ENCODE peak calls at places on chromosome 21, in six cellular contexts. I, U, S, L, C and T are unnamed samples.
A peak's percentile ranks its signal among the peaks of the same experiment; 100 is the strongest.

GRCh38 chr21:45576838-45577737 is 34.8 kb upstream of the SLC19A1 start:
- DNase-seq in C (no peak), I (peak; percentile 35), U (no peak), L (peak; percentile 31), S (no peak), T (peak; percentile 13)

GRCh38 chr21:34276711-34277425 is 86.9 kb upstream of the KCNE2 start:
- DNase-seq in L (no peak), U (no peak), C (no peak), S (no peak), I (no peak), T (no peak)

GRCh38 chr21:43733529-43734071 is 14.7 kb downstream of the PDXK start:
- DNase-seq in L (no peak), C (no peak), I (no peak), U (no peak), S (no peak), T (no peak)

GRCh38 chr21:45523411-45524101 is 18.7 kb downstream of the SLC19A1 start:
- DNase-seq in U (no peak), I (peak; percentile 34), L (no peak), S (no peak), C (peak; percentile 0), T (no peak)

GRCh38 chr21:33967086-33967571 is 51.5 kb upstream of the ATP5PO start:
- DNase-seq in U (no peak), I (no peak), C (no peak), L (no peak), S (no peak), T (no peak)

GRCh38 chr21:43588957-43589356 is 70.3 kb downstream of the HSF2BP start:
- DNase-seq in C (no peak), L (no peak), S (no peak), U (no peak), I (no peak), T (no peak)

GRCh38 chr21:34812510-34813265 is 143.9 kb downstream of the CLIC6 start:
- DNase-seq in U (no peak), L (no peak), C (no peak), I (no peak), S (no peak), T (no peak)

GRCh38 chr21:45767071-45768006 is 123.8 kb downstream of the PCBP3 start:
- DNase-seq in U (no peak), C (no peak), L (no peak), I (no peak), S (no peak), T (no peak)

GRCh38 chr21:39660191-39660590 is 47.5 kb downstream of the B3GALT5 start:
- DNase-seq in I (peak; percentile 17), S (no peak), C (no peak), L (no peak), U (no peak), T (no peak)

GRCh38 chr21:45296638-45297037 is 8.9 kb upstream of the POFUT2 start:
- DNase-seq in U (no peak), L (no peak), I (no peak), S (no peak), C (no peak), T (no peak)

GRCh38 chr21:24594082-24594481 is 1013.2 kb downstream of the MRPL39 start:
- DNase-seq in C (no peak), U (no peak), I (peak; percentile 54), S (no peak), L (no peak), T (no peak)

GRCh38 chr21:31354604-31355443 is 10.8 kb upstream of the TIAM1 start:
- DNase-seq in U (no peak), C (no peak), L (no peak), S (peak; percentile 81), I (no peak), T (peak; percentile 31)

GRCh38 chr21:46000731-46001641 is 19.4 kb downstream of the COL6A1 start:
- DNase-seq in I (peak; percentile 54), C (peak; percentile 9), L (peak; percentile 34), U (no peak), S (peak; percentile 11), T (no peak)

GRCh38 chr21:25938673-25939395 is 204.1 kb downstream of the GABPA start:
- DNase-seq in L (no peak), S (no peak), U (no peak), C (no peak), I (no peak), T (no peak)

GRCh38 chr21:38171723-38172344 is 85.0 kb upstream of the KCNJ15 start:
- DNase-seq in U (peak; percentile 72), I (peak; percentile 91), L (no peak), C (peak; percentile 62), S (no peak), T (no peak)

GRCh38 chr21:38170283-38170682 is 86.5 kb upstream of the KCNJ15 start:
- DNase-seq in U (peak; percentile 59), I (peak; percentile 84), C (peak; percentile 23), S (no peak), L (no peak), T (no peak)

GRCh38 chr21:38167345-38167744 is 89.4 kb upstream of the KCNJ15 start:
- DNase-seq in I (no peak), S (no peak), C (no peak), L (no peak), U (no peak), T (no peak)

GRCh38 chr21:38175321-38175720 is 81.5 kb upstream of the KCNJ15 start:
- DNase-seq in L (no peak), S (no peak), I (no peak), C (no peak), U (no peak), T (no peak)

DNA sequence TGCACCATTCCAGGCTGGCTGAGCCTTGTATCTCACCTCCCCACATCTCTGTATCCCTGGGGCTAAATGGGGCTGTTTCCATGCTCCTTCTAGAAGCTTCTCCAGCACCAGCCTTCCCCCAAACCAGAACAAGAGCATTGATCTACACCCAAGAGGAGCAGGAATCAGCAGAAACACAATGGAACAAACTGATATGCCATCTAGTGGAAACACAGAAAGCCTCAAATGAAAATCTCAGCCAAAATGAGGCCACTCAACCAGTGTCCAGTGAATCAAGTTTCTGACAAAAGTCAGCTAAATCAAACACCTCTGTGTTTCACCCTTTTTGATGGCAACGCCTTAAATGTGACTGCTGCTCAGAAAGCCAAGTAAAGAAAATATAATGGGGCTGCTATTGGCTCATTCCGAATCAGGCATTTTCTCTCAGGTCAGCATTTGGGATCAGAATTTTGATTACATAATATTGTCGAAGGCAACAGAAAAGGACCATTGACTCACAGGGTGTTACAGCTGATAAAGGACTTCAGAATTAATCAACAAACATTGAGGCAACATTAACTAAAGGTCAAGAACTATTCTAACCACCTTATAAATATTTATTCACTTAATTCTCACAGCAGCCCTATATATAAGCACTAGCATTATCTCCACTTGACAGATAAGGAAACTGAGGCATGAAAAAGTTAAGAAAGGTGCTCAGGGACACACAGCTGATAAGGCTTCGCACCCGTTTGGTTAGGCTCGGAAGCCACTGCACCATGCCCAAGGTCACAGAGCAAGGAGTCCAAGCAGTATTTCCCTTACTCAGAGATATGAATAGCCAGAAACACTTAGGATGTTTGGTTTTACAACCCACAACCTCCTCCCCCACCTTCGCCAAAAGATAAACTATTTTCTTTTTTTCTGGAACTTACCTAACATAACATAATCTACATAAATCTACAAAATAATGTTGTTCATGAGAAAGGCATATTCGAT is 85.8 kb upstream of the KCNJ15 start:
- DNase-seq in L (no peak), U (no peak), C (no peak), I (no peak), S (no peak), T (no peak)
- TF ChIP-seq CTCF in L (no peak), U (no peak), C (no peak), I (no peak), S (no peak), T (no peak)

GRCh38 chr21:32459972-32460371 is 47.5 kb downstream of the EVA1C start:
- DNase-seq in I (no peak), S (no peak), L (no peak), U (no peak), C (no peak), T (no peak)

GRCh38 chr21:32455548-32455947 is 43.0 kb downstream of the EVA1C start:
- DNase-seq in S (no peak), L (no peak), I (no peak), C (no peak), U (no peak), T (no peak)

GRCh38 chr21:32457962-32458361 is 45.5 kb downstream of the EVA1C start:
- DNase-seq in L (no peak), C (no peak), S (no peak), I (no peak), U (no peak), T (no peak)

GRCh38 chr21:32456497-32456918 is 44.0 kb downstream of the EVA1C start:
- DNase-seq in L (no peak), C (no peak), U (no peak), I (no peak), S (no peak), T (no peak)

GRCh38 chr21:32457360-32457840 is 44.9 kb downstream of the EVA1C start:
- DNase-seq in S (no peak), U (no peak), I (no peak), L (no peak), C (no peak), T (no peak)
- TF ChIP-seq CTCF in S (no peak), U (no peak), I (no peak), L (no peak), C (no peak), T (no peak)

DNA sequence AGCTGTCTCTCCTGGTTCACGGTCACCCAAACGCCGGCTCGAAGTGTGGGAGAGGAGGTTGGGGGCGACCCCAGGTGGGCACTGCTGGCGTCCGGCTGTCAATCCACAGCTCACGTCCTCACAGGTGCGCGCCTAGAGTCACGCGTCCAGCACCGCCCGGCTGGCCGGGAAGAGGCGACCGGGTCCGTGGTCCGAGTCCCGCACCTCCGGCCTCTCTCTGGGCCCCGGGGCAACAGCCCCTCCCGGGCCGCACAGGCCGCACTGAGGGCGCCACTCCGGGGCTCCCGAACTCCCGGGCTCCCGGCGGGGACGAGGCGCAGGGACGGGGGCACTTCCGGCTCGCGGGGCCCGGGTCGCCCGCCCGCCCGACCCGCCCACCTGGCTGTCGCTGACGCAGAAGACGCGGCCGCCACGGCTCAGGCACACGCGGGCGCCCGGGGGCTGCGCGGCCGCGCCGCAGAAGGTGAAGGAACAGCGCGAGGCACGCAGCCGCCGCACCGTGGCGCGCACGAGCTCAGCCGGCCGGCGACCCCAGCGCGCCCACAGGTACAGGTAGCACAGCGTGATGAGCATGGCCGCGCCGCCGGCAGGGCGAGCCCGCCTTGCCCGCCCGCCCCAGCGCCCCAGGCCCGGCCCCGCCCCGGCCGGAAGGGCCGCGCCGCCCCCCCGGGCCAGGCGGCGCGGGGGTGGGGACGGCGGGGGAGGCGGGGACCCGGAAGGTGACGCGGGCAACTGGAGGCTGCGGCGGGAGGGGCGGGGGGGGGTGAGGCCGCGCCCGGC is at the start of gene HLCS:
- DNase-seq in I (peak; percentile 89), S (no peak), C (peak; percentile 75), L (peak; percentile 70), U (peak; percentile 87), T (peak; percentile 64)
- TF ChIP-seq CTCF in I (peak; percentile 57), S (no peak), C (no peak), L (no peak), U (peak; percentile 36), T (peak; percentile 24)

GRCh38 chr21:17783003-17783402 is 36.2 kb downstream of the C21orf91 start:
- DNase-seq in I (no peak), C (no peak), U (no peak), L (no peak), S (no peak), T (no peak)

GRCh38 chr21:17783816-17784598 is 35.1 kb downstream of the C21orf91 start:
- DNase-seq in S (no peak), U (no peak), C (no peak), I (no peak), L (no peak), T (no peak)

GRCh38 chr21:17786219-17787181 is 32.7 kb downstream of the C21orf91 start:
- DNase-seq in L (no peak), C (no peak), S (no peak), I (no peak), U (no peak), T (no peak)

GRCh38 chr21:17785403-17785788 is 33.8 kb downstream of the C21orf91 start:
- DNase-seq in I (no peak), C (no peak), U (no peak), L (no peak), S (no peak), T (no peak)

GRCh38 chr21:17784604-17785402 is 34.4 kb downstream of the C21orf91 start:
- DNase-seq in S (no peak), C (no peak), I (no peak), L (no peak), U (no peak), T (no peak)
- TF ChIP-seq CTCF in S (no peak), C (no peak), I (no peak), L (no peak), U (no peak), T (no peak)